ENCODE peak calls at places on chromosomes 6 and 20, in four cellular contexts. One of them, this sample, is unnamed.

GRCh38 chr6:90109141-90109540 is 187.5 kb downstream of the BACH2 start:
- DNase-seq in mammary epithelial cell: no peak
- DNase-seq in stomach: no peak
- DNase-seq in astrocyte of the cerebellum: no peak
- DNase-seq in this sample: no peak

GRCh38 chr6:169397684-169398083 is 144.0 kb upstream of the THBS2 start:
- DNase-seq in mammary epithelial cell: no peak
- DNase-seq in stomach: no peak
- DNase-seq in astrocyte of the cerebellum: no peak
- DNase-seq in this sample: no peak

GRCh38 chr6:10837692-10837996 is 695 bp downstream of the MAK start:
- DNase-seq in mammary epithelial cell: peak; percentile 7
- DNase-seq in stomach: no peak
- DNase-seq in astrocyte of the cerebellum: no peak
- DNase-seq in this sample: peak; percentile 24

GRCh38 chr20:44471481-44471882 is 4.2 kb upstream of the TTPAL start:
- DNase-seq in mammary epithelial cell: peak; percentile 60
- DNase-seq in stomach: no peak
- DNase-seq in astrocyte of the cerebellum: peak; percentile 50
- DNase-seq in this sample: no peak

GRCh38 chr20:59046862-59047261 is 4.3 kb upstream of the PRELID3B start:
- DNase-seq in mammary epithelial cell: no peak
- DNase-seq in stomach: no peak
- DNase-seq in astrocyte of the cerebellum: no peak
- DNase-seq in this sample: no peak

GRCh38 chr6:90559931-90560330 is 26.9 kb downstream of the MAP3K7 start:
- DNase-seq in mammary epithelial cell: no peak
- DNase-seq in stomach: no peak
- DNase-seq in astrocyte of the cerebellum: no peak
- DNase-seq in this sample: no peak

GRCh38 chr20:1263853-1264252 is 2.2 kb upstream of the SNPH start:
- DNase-seq in mammary epithelial cell: no peak
- DNase-seq in stomach: no peak
- DNase-seq in astrocyte of the cerebellum: no peak
- DNase-seq in this sample: no peak

GRCh38 chr6:166026586-166027126 is 141.0 kb downstream of the TBXT start:
- DNase-seq in mammary epithelial cell: no peak
- DNase-seq in stomach: no peak
- DNase-seq in astrocyte of the cerebellum: no peak
- DNase-seq in this sample: no peak

GRCh38 chr6:148464319-148465010 is 121.8 kb downstream of the SASH1 start:
- DNase-seq in mammary epithelial cell: peak; percentile 42
- DNase-seq in stomach: peak; percentile 60
- DNase-seq in astrocyte of the cerebellum: peak; percentile 69
- DNase-seq in this sample: no peak

GRCh38 chr20:46215913-46216707 is 92.2 kb downstream of the CDH22 start:
- DNase-seq in mammary epithelial cell: no peak
- DNase-seq in stomach: no peak
- DNase-seq in astrocyte of the cerebellum: peak; percentile 19
- DNase-seq in this sample: no peak

GRCh38 chr6:127266892-127267741 is 453 bp downstream of the RNF146 start:
- DNase-seq in mammary epithelial cell: peak; percentile 56
- DNase-seq in stomach: peak; percentile 48
- DNase-seq in astrocyte of the cerebellum: no peak
- DNase-seq in this sample: peak; percentile 59

GRCh38 chr6:67642582-67642981 is 992.5 kb upstream of the ADGRB3 start:
- DNase-seq in mammary epithelial cell: no peak
- DNase-seq in stomach: no peak
- DNase-seq in astrocyte of the cerebellum: no peak
- DNase-seq in this sample: no peak

GRCh38 chr6:76703285-76703684 is 630.8 kb upstream of the IMPG1 start:
- DNase-seq in mammary epithelial cell: no peak
- DNase-seq in stomach: no peak
- DNase-seq in astrocyte of the cerebellum: no peak
- DNase-seq in this sample: no peak

GRCh38 chr20:6104493-6105188 is 18.2 kb downstream of the FERMT1 start:
- DNase-seq in mammary epithelial cell: no peak
- DNase-seq in stomach: no peak
- DNase-seq in astrocyte of the cerebellum: no peak
- DNase-seq in this sample: no peak

GRCh38 chr6:99612551-99613397 is 6.1 kb downstream of the PRDM13 start:
- DNase-seq in mammary epithelial cell: no peak
- DNase-seq in stomach: no peak
- DNase-seq in astrocyte of the cerebellum: no peak
- DNase-seq in this sample: no peak

GRCh38 chr20:50237349-50237748 is 46.7 kb downstream of the CEBPB start:
- DNase-seq in mammary epithelial cell: peak; percentile 88
- DNase-seq in stomach: peak; percentile 48
- DNase-seq in astrocyte of the cerebellum: no peak
- DNase-seq in this sample: no peak

GRCh38 chr6:123316733-123317323 is 319.9 kb downstream of the TRDN start:
- DNase-seq in mammary epithelial cell: no peak
- DNase-seq in stomach: no peak
- DNase-seq in astrocyte of the cerebellum: peak; percentile 9
- DNase-seq in this sample: no peak

GRCh38 chr6:93343476-93343875 is 75.9 kb downstream of the EPHA7 start:
- DNase-seq in mammary epithelial cell: no peak
- DNase-seq in stomach: no peak
- DNase-seq in astrocyte of the cerebellum: no peak
- DNase-seq in this sample: no peak

GRCh38 chr6:32967151-32968091 is 973 bp upstream of the BRD2 start:
- DNase-seq in mammary epithelial cell: peak; percentile 60
- DNase-seq in stomach: no peak
- DNase-seq in astrocyte of the cerebellum: no peak
- DNase-seq in this sample: no peak

GRCh38 chr6:51892750-51893149 is 194.7 kb downstream of the PKHD1 start:
- DNase-seq in mammary epithelial cell: peak; percentile 4
- DNase-seq in stomach: no peak
- DNase-seq in astrocyte of the cerebellum: no peak
- DNase-seq in this sample: no peak

GRCh38 chr6:36078159-36078558 is 50.6 kb downstream of the MAPK14 start:
- DNase-seq in mammary epithelial cell: no peak
- DNase-seq in stomach: no peak
- DNase-seq in astrocyte of the cerebellum: no peak
- DNase-seq in this sample: no peak

GRCh38 chr6:36076178-36077088 is 48.8 kb downstream of the MAPK14 start:
- DNase-seq in mammary epithelial cell: no peak
- DNase-seq in stomach: no peak
- DNase-seq in astrocyte of the cerebellum: no peak
- DNase-seq in this sample: no peak

GRCh38 chr6:36073587-36073986 is 46.0 kb downstream of the MAPK14 start:
- DNase-seq in mammary epithelial cell: no peak
- DNase-seq in stomach: no peak
- DNase-seq in astrocyte of the cerebellum: no peak
- DNase-seq in this sample: no peak

GRCh38 chr6:36079596-36079995 is 50.7 kb upstream of the MAPK13 start:
- DNase-seq in mammary epithelial cell: no peak
- DNase-seq in stomach: no peak
- DNase-seq in astrocyte of the cerebellum: no peak
- DNase-seq in this sample: no peak

GRCh38 chr6:36075656-36076055 is 48.0 kb downstream of the MAPK14 start:
- DNase-seq in mammary epithelial cell: no peak
- DNase-seq in stomach: no peak
- DNase-seq in astrocyte of the cerebellum: no peak
- DNase-seq in this sample: no peak
- TF ChIP-seq CTCF in mammary epithelial cell: no peak
- TF ChIP-seq CTCF in stomach: peak; percentile 13
- TF ChIP-seq CTCF in astrocyte of the cerebellum: peak; percentile 18
- TF ChIP-seq CTCF in this sample: peak; percentile 29

GRCh38 chr20:32437391-32438074 is 79.4 kb downstream of the ASXL1 start:
- DNase-seq in mammary epithelial cell: no peak
- DNase-seq in stomach: no peak
- DNase-seq in astrocyte of the cerebellum: no peak
- DNase-seq in this sample: no peak
- TF ChIP-seq CTCF in mammary epithelial cell: peak; percentile 24
- TF ChIP-seq CTCF in stomach: no peak
- TF ChIP-seq CTCF in astrocyte of the cerebellum: peak; percentile 38
- TF ChIP-seq CTCF in this sample: no peak

GRCh38 chr6:132733288-132733687 is 19.4 kb upstream of the VNN1 start:
- DNase-seq in mammary epithelial cell: no peak
- DNase-seq in stomach: no peak
- DNase-seq in astrocyte of the cerebellum: no peak
- DNase-seq in this sample: no peak

GRCh38 chr6:132731086-132731485 is 17.2 kb upstream of the VNN1 start:
- DNase-seq in mammary epithelial cell: no peak
- DNase-seq in stomach: no peak
- DNase-seq in astrocyte of the cerebellum: no peak
- DNase-seq in this sample: no peak

GRCh38 chr6:132733814-132734213 is 20.0 kb upstream of the VNN1 start:
- DNase-seq in mammary epithelial cell: no peak
- DNase-seq in stomach: no peak
- DNase-seq in astrocyte of the cerebellum: no peak
- DNase-seq in this sample: no peak

GRCh38 chr6:132736239-132736638 is 21.5 kb downstream of the VNN2 start:
- DNase-seq in mammary epithelial cell: peak; percentile 52
- DNase-seq in stomach: no peak
- DNase-seq in astrocyte of the cerebellum: no peak
- DNase-seq in this sample: no peak

DNA sequence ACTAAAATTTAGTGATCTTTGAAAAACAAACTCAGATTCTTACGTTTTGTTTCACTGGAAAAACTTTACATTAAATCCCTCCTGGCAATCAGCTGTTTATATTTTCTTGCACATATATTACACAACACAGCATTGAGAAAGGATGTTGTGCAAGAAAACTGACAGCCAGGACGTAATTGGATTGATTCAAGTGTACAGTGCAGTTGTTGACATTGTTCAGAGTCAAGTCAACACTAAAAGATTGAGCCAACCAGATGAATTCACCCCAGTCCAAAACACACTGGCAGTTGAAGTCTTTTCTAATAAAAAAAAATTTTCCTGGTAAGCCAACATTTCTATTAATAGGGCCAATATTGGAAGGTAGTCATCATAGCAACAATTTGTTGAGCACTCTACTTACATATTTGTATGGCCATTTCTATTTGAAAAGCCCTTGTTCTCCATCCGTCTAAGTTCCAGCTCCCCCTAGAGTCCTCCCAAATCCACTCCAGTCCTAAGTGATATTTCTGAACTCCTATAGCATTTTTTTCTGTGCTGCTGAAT is 20.9 kb upstream of the VNN1 start:
- DNase-seq in mammary epithelial cell: peak; percentile 26
- DNase-seq in stomach: no peak
- DNase-seq in astrocyte of the cerebellum: no peak
- DNase-seq in this sample: no peak
- TF ChIP-seq CTCF in mammary epithelial cell: no peak
- TF ChIP-seq CTCF in stomach: peak; percentile 29
- TF ChIP-seq CTCF in astrocyte of the cerebellum: peak; percentile 38
- TF ChIP-seq CTCF in this sample: no peak

GRCh38 chr6:110542311-110543024 is 66.1 kb upstream of the SLC22A16 start:
- DNase-seq in mammary epithelial cell: no peak
- DNase-seq in stomach: no peak
- DNase-seq in astrocyte of the cerebellum: no peak
- DNase-seq in this sample: no peak

GRCh38 chr6:110541701-110542309 is 65.4 kb upstream of the SLC22A16 start:
- DNase-seq in mammary epithelial cell: no peak
- DNase-seq in stomach: no peak
- DNase-seq in astrocyte of the cerebellum: peak; percentile 35
- DNase-seq in this sample: no peak

GRCh38 chr6:110545081-110545872 is 68.9 kb upstream of the SLC22A16 start:
- DNase-seq in mammary epithelial cell: no peak
- DNase-seq in stomach: no peak
- DNase-seq in astrocyte of the cerebellum: no peak
- DNase-seq in this sample: no peak

GRCh38 chr6:110544472-110544871 is 68.1 kb upstream of the SLC22A16 start:
- DNase-seq in mammary epithelial cell: no peak
- DNase-seq in stomach: no peak
- DNase-seq in astrocyte of the cerebellum: no peak
- DNase-seq in this sample: no peak

GRCh38 chr6:110543106-110543505 is 66.7 kb upstream of the SLC22A16 start:
- DNase-seq in mammary epithelial cell: peak; percentile 65
- DNase-seq in stomach: peak; percentile 58
- DNase-seq in astrocyte of the cerebellum: no peak
- DNase-seq in this sample: no peak
- TF ChIP-seq CTCF in mammary epithelial cell: no peak
- TF ChIP-seq CTCF in stomach: no peak
- TF ChIP-seq CTCF in astrocyte of the cerebellum: no peak
- TF ChIP-seq CTCF in this sample: no peak

This sample was measured in natural killer cell.